ENCODE peak calls at places on chromosomes 16 and 17, in seven cellular contexts. Y is hepatocyte; U is psoas muscle; R is heart left ventricle; W is upper lobe of right lung; Z is naive thymus-derived CD4-positive, alpha-beta T cell; V is right atrium auricular region. N is an unnamed sample.
A peak's percentile ranks its signal among the peaks of the same experiment; 100 is the strongest.

GRCh38 chr17:15411556-15412198 is 55.7 kb downstream of the CDRT4 start:
- DNase-seq in W (no peak), R (peak; percentile 73), V (peak; percentile 77), Z (no peak), U (peak; percentile 60), Y (no peak), N (no peak)

GRCh38 chr17:30273373-30273772 is 18.4 kb downstream of the BLMH start:
- DNase-seq in Z (no peak), Y (no peak), U (no peak), W (no peak), R (no peak), V (no peak), N (no peak)

GRCh38 chr17:33561935-33562334 is 268.8 kb upstream of the ASIC2 start:
- DNase-seq in W (no peak), R (no peak), Y (no peak), U (no peak), V (no peak), Z (no peak), N (no peak)

GRCh38 chr17:4533522-4534502 is 21.4 kb downstream of the MYBBP1A start:
- DNase-seq in W (no peak), Z (no peak), R (peak; percentile 50), Y (no peak), V (no peak), U (peak; percentile 26), N (peak; percentile 46)

GRCh38 chr16:64152010-64152767 is 969.7 kb downstream of the CDH11 start:
- DNase-seq in V (no peak), W (no peak), Y (no peak), Z (no peak), R (no peak), U (no peak), N (no peak)

GRCh38 chr17:17079761-17080160 is 37.5 kb downstream of the MPRIP start:
- DNase-seq in Z (no peak), R (peak; percentile 74), W (peak; percentile 85), U (peak; percentile 51), V (no peak), Y (no peak), N (peak; percentile 42)

GRCh38 chr16:89256651-89257254 is 39.2 kb downstream of the ZNF778 start:
- DNase-seq in Z (peak; percentile 81), Y (peak; percentile 60), U (peak; percentile 78), R (peak; percentile 68), V (peak; percentile 70), W (no peak), N (no peak)

GRCh38 chr17:44354582-44355309 is 8.9 kb downstream of the FAM171A2 start:
- DNase-seq in U (peak; percentile 58), Z (peak; percentile 59), R (peak; percentile 64), Y (peak; percentile 74), W (peak; percentile 73), V (no peak), N (peak; percentile 53)

GRCh38 chr16:49593423-49594040 is 219.9 kb downstream of the C16orf78 start:
- DNase-seq in Z (no peak), R (no peak), U (no peak), V (peak; percentile 53), Y (no peak), W (no peak), N (no peak)

GRCh38 chr17:50372708-50373556 is at the start of the genes EME1 and MRPL27:
- DNase-seq in Z (peak; percentile 85), V (peak; percentile 89), U (peak; percentile 86), W (peak; percentile 92), Y (peak; percentile 91), R (peak; percentile 92), N (peak; percentile 88)

GRCh38 chr17:38869647-38870258 is at the start of gene LASP1:
- DNase-seq in V (peak; percentile 90), U (peak; percentile 87), Z (peak; percentile 91), R (peak; percentile 93), Y (peak; percentile 96), W (peak; percentile 94), N (peak; percentile 96)

GRCh38 chr16:23333962-23334361 is 31.9 kb downstream of the SCNN1B start:
- DNase-seq in Y (no peak), Z (no peak), V (no peak), W (no peak), R (no peak), U (no peak), N (no peak)

GRCh38 chr16:88705746-88706287 is 391 bp downstream of the RNF166 start:
- DNase-seq in V (no peak), Y (peak; percentile 50), Z (no peak), U (no peak), R (no peak), W (no peak), N (no peak)

GRCh38 chr16:57899771-57900661 is 70.9 kb downstream of the CNGB1 start:
- DNase-seq in V (peak; percentile 79), Z (peak; percentile 71), Y (peak; percentile 82), W (peak; percentile 86), R (peak; percentile 65), U (peak; percentile 66), N (no peak)

GRCh38 chr17:57424777-57425188 is 168.5 kb downstream of the MSI2 start:
- DNase-seq in W (peak; percentile 34), U (no peak), R (no peak), V (no peak), Y (peak; percentile 79), Z (no peak), N (no peak)

GRCh38 chr16:5756969-5757368 is 659.4 kb upstream of the EEF2KMT start:
- DNase-seq in R (no peak), U (no peak), W (no peak), Z (no peak), V (no peak), Y (no peak), N (no peak)

GRCh38 chr17:1908699-1909309 is 79.0 kb downstream of the RPA1 start:
- DNase-seq in Z (peak; percentile 28), W (no peak), Y (peak; percentile 83), V (peak; percentile 68), U (peak; percentile 37), R (peak; percentile 61), N (peak; percentile 60)

DNA sequence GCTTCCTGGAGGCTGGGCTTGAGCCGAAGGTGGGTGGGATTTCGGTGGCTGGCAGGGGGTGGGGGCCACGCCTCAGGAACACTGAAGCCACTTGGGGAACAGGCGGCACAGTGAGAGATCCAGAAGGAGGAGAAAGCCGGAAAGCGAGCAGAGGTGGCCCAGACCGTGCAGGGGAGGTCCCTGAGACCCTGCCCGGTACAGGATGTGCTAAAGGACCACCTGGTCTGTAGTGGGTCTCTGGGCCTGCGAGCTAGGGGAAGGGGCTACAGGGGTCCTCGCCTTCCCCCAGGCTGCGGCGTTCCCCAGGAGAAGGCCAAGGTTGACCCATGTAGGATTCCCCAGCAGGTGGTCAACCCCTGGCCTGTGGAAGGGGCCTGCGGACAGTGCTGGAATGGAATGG is at the start of gene TLE7:
- DNase-seq in W (no peak), Y (no peak), V (no peak), Z (no peak), U (no peak), R (no peak), N (no peak)
- H3K9me3 ChIP-seq in W (peaks cover 21% of the 10 kb centered on the region), Y (peaks cover 5% of the 10 kb centered on the region), V (peaks cover 49% of the 10 kb centered on the region), Z (no peaks in the 10 kb centered on the region), U (peaks cover 50% of the 10 kb centered on the region), R (peaks cover 40% of the 10 kb centered on the region), N (no peaks in the 10 kb centered on the region)

GRCh38 chr16:85354623-85355514 is 242.6 kb upstream of the CIBAR2 start:
- DNase-seq in V (no peak), U (no peak), R (no peak), W (peak; percentile 61), Y (peak; percentile 64), Z (no peak), N (no peak)
- H3K4me1 ChIP-seq in V (no peaks in the 10 kb centered on the region), U (peaks cover 28% of the 10 kb centered on the region), R (peaks cover 11% of the 10 kb centered on the region), W (peaks cover 29% of the 10 kb centered on the region), Y (peaks cover 72% of the 10 kb centered on the region), Z (no peaks in the 10 kb centered on the region), N (peaks cover 23% of the 10 kb centered on the region)

DNA sequence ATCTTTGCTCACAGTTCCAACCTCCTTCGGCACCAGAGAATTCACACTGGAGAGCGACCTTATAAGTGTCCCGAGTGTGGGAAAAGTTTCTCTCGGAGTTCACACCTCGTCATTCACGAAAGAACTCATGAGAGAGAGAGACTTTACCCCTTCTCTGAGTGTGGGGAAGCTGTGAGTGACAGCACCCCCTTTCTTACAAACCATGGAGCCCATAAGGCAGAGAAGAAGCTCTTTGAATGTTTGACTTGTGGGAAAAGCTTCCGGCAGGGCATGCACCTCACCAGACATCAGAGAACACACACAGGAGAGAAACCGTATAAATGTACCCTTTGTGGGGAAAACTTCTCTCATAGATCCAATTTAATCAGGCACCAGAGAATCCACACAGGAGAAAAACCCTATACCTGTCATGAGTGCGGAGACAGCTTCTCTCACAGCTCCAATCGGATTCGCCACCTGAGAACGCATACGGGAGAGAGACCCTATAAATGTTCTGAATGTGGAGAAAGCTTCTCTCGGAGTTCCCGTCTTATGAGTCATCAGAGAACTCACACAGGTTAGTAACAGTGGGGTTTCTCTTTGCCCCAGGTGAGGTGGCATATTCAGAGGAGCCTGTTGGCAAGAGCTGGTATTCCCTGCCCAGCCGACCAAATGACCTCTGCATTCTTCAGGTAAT is 6.8 kb downstream of the ZNF263 start:
- DNase-seq in U (no peak), Z (no peak), R (no peak), W (no peak), V (no peak), Y (no peak), N (no peak)
- H3K9me3 ChIP-seq in U (peaks cover 70% of the 10 kb centered on the region), Z (peaks cover 45% of the 10 kb centered on the region), R (peaks cover 94% of the 10 kb centered on the region), W (peaks cover 69% of the 10 kb centered on the region), V (peaks cover 97% of the 10 kb centered on the region), Y (peaks cover 51% of the 10 kb centered on the region), N (no peaks in the 10 kb centered on the region)

GRCh38 chr17:76700627-76701470 is 9.9 kb downstream of the MXRA7 start:
- DNase-seq in W (no peak), R (peak; percentile 84), V (peak; percentile 92), Z (no peak), Y (peak; percentile 50), U (peak; percentile 75), N (no peak)

GRCh38 chr17:76697702-76698465 is 12.9 kb downstream of the MXRA7 start:
- DNase-seq in U (no peak), R (peak; percentile 72), Y (peak; percentile 80), Z (no peak), W (no peak), V (no peak), N (no peak)

GRCh38 chr17:76700290-76700626 is 10.5 kb downstream of the MXRA7 start:
- DNase-seq in R (no peak), W (no peak), V (no peak), U (no peak), Z (no peak), Y (no peak), N (no peak)

GRCh38 chr17:76695059-76695892 is 15.5 kb downstream of the MXRA7 start:
- DNase-seq in U (no peak), W (no peak), V (no peak), Y (no peak), R (no peak), Z (no peak), N (no peak)

DNA sequence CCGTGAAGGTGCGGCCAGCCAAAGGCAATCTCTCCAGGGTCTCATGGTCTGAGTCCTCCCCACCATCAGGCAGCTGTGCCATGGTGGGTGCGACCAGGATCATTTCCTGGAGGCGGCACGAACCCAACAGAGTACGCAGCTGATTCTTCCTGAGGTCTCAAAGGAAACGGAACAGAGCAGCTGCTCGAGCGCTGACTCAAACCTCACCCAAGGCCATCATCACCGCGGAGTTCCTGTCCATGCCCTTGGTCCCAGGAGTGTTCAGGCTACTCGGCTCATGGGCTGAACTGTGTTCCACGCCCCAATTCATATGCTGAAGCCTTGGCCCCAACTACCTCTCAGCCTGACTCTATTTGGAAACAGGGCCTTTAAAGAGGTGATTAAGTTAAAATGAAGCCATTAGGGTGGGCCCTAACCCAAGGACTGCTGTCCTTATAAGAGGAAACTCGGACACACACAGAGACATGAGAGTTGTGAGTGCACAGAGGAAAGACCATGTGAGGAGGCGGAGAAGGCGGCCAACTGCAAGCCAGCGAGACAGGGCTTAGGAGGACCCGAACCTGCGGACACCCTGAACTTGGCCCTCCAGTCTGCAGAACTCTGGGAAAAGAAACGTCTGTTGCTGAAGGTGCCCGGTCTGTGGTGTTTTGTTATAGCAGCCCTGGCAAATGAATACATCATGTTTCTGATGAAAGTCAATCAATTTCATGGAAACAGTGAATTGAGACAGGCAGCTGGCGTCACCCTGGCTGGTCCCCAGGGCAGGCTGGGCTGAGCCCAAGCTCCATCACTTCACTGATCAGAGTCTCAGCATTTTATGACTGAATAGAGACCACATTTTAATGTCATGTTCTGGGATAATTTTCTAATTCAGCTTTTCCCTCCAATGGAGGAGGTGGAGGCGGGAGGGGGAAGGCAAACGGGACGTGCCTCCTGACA is 13.7 kb downstream of the MXRA7 start:
- DNase-seq in W (no peak), U (peak; percentile 82), V (peak; percentile 88), Y (no peak), Z (no peak), R (peak; percentile 87), N (no peak)
- H3K4me1 ChIP-seq in W (peaks cover 52% of the 10 kb centered on the region), U (peaks cover 50% of the 10 kb centered on the region), V (no peaks in the 10 kb centered on the region), Y (peaks cover 35% of the 10 kb centered on the region), Z (no peaks in the 10 kb centered on the region), R (peaks cover 100% of the 10 kb centered on the region), N (no peaks in the 10 kb centered on the region)